ENCODE peak calls at places on chromosomes 1 and 21, in four cellular contexts. T is left ventricle myocardium inferior, L is left lung, V is AG04449. U is an unnamed sample.

GRCh38 chr1:44345187-44345775 is 9.8 kb downstream of the ERI3 start:
- DNase-seq in L (no peak), V (no peak), T (no peak), U (no peak)

GRCh38 chr1:50701706-50702317 is 258.3 kb downstream of the FAF1 start:
- DNase-seq in L (no peak), T (no peak), V (no peak), U (no peak)

GRCh38 chr1:176735201-176735600 is 272.2 kb downstream of the PAPPA2 start:
- DNase-seq in L (no peak), V (no peak), T (no peak), U (no peak)

GRCh38 chr21:28375708-28376385 is 616.8 kb downstream of the LTN1 start:
- DNase-seq in L (no peak), T (no peak), V (peak), U (no peak)

GRCh38 chr1:21344750-21345443 is 54.6 kb upstream of the ECE1 start:
- DNase-seq in L (peak), T (no peak), V (no peak), U (no peak)

GRCh38 chr1:226545806-226546596 is 2.6 kb upstream of the STUM start:
- DNase-seq in T (peak), V (no peak), L (no peak), U (no peak)

GRCh38 chr1:65109515-65109914 is 38.5 kb upstream of the AK4 start:
- DNase-seq in V (no peak), L (no peak), T (no peak), U (no peak)

GRCh38 chr1:3313579-3313955 is 140.9 kb upstream of the ARHGEF16 start:
- DNase-seq in L (peak), V (peak), T (peak), U (peak)

DNA sequence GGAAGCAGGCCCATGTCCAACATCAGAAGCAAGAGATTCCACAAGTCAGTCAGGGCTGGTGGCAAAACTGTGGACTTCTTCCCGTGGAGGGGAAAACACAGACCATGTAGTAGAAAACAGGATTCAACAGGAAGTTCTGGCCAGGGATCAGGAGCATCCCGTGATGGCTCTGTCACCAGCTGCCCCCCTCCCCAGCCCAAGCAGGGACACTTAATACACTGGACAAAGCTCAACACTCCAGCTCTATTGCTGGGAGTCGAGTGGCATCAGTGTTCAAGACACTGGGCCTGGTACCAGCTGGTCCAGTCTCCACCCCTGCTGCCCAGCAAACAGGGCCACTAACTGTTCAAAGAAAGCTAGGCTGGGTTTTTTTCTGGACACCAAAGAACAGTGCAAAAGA is 3.7 kb downstream of the SLC45A3 start:
- DNase-seq in V (no peak), T (no peak), L (no peak), U (no peak)
- TF ChIP-seq CTCF in V (no peak), T (no peak), L (no peak), U (no peak)

DNA sequence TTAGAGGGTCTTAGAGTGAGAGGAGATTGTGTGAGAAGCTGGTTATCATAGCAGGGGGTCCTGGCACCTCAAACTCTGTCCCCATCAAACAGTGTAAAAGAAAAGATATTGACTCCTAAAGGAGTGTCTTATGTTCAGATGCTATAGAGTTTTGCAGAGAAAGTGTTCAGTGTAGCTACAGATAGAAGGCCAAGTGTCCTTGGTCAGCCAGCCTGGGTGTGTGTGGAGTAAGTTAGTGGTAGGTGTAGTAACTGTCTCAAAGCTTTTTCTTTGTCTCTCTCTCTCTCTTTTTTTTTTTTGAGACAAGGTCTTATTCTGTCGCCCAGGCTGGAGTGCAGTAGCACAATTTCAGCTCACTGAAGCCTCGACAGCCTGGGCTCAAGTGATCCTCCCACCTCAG is 17.2 kb downstream of the CAMTA1 start:
- DNase-seq in V (no peak), L (no peak), T (no peak), U (no peak)
- H3K4me3 ChIP-seq in V (no peak), L (no peak), T (no peak), U (no peak)

DNA sequence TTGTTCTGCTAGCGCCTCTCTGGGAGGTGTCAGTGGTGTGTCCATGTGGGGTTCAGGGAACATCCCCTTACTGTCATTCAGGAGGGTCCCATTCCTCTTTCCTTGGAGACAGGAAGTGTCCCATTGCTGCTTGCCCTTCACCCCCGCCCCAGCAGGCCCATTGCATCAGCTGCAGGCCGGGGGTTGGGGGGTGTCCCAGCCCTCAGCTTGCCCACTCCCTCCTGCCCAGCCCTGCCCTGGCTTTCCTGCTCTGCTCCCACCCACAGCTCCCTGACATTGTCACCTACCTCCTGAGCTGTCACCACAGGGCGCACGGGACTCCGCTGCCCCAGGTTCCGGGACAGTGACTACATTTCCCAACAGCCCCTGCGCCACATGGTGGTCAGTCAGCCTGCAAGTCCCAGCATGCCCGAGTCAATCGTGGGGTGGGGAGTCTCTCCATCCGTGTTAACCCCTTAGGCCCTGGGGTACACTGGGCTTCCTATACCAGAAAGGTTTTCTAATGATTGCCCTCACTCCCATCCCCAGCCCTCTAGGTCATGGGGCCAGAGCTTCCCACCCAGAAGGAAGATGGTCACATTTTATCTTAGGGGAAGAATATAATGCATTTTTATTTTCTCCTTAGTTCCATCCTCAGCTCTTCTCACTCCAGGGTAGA is at the start of gene INPP5B:
- DNase-seq in L (peak), V (peak), T (peak), U (peak)
- TF ChIP-seq CTCF in L (no peak), V (no peak), T (peak), U (no peak)

DNA sequence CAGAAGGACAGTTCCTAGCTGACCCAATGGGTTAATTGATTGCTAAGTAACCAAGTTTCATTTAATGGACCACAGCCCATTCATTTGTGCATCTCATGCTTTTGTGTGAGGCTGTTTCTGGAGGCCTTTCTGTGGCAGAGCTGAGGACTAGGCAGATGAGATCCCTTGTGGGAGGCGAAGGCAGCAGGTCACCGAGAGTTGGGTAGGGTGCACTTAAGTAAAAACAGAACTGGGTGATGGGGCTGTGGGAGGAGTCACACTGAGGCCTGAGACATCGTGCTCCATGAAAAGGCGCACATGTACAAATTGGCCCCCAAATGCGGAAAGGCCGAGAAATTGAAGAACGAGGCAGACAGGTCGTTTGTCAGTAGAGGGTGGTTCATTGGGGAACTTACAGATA is 60.9 kb downstream of the S100B start:
- DNase-seq in V (no peak), T (no peak), L (no peak), U (no peak)
- H3K4me3 ChIP-seq in V (no peak), T (no peak), L (no peak), U (no peak)

DNA sequence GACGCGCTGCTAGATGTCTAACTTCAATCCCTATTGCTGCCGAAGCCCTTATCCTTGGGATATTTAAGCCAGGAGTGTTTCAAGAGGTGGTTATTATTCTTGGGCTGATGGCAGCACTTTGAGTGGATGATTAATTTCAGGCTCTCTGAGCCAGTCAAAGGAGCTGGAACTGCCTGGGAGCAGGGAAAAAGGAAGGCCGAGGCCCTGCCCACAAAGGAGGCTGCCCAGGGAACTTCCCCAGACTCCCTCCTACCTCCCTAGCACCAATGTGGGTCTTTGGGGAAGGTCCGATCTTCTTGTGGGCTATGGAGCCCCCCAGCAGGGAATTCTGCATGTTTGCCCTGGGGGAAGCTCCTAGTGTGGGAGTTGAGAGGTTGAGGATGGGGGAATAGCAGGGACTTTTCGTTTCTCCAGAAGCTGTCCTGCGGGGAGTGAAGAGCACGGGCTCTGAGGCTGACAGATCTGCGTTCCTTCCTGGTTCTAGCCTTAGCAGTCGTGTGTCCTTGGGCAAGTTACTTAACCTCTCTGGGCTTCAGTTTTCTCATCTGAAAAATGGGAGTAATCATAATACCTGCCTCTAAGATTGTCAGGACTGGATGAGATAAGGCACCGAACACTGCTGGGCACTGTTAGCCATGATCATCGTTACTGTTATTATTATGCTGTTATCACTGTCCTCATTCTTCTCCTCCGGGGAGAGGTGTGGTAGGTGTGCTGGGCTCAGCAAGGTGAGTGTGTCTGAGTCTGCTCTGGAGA is 6.3 kb downstream of the KCNQ4 start:
- DNase-seq in V (no peak), L (no peak), T (no peak), U (no peak)
- TF ChIP-seq CTCF in V (no peak), L (no peak), T (no peak), U (no peak)

DNA sequence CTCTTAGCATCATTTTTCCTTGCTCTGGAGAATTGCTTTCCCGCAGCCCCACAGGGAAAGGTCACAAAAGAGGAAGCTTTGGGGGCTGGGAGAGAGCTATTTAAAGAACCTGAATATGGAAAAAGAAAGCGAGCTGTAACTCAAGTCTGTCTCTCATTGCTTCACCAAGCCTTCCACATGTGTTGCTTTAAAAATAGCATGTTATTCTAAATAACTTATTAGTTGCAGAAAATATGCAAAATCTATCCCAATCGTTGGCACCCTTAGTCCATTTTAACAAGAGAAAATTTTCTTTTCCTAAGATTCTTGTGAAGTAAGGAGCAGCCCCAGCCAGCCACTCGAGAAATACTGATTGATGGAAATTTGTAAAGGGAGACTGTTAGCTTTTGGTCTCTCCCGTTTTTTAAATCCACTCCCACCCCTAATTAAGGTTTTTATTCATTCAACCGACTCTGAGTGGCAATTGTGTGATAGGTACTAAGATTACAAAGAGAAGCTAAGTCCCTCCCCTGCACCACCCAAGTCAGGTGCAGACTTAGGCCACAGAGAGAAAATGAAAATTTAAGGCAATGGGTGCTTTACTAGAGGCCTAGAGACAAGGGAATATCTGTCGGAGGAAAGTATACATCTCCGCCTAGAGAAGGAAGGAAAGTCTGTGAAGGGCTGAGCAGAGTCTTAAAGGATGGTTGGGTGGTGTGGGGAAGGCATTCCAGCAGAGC is 828 bp downstream of the CYP4X1 start:
- DNase-seq in T (no peak), L (no peak), V (no peak), U (no peak)
- H3K4me3 ChIP-seq in T (peak), L (peak), V (no peak), U (peak)

DNA sequence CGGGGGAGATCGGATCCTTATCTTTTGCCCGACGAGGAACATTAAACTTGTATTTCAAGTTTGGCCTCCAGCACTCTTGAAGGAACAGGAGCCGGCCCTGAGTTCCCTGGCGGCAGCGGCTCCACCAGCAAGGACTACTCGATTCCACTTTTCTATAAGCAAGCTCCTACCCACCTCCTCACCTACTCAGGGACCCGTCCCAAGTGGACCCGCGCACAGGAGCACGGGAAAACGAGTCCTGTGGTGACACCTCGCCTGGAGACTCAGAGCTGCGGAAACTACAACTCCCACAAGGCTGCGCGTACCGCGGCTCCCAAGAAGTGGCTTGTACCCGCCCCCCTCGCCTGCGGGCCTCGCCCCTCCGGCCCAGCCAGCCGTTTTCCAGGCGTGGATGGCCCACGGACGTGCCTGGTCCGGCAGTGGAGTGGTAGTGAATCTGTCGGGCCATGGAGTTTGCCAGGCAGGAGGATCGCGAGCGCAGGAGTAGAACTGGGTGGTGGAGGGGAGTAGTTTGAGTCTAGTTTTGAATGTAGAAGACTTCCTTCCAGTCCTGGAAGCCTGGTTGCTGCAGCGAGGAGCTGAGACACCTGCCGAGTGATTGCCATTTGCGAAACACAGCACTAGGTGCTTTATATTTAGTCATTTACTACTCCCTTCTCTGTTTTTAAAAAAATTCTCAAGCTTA is at the start of gene ACP6:
- DNase-seq in V (peak), T (peak), L (peak), U (peak)
- TF ChIP-seq CTCF in V (no peak), T (no peak), L (no peak), U (no peak)

GRCh38 chr1:198929961-198930599 is 291.2 kb downstream of the PTPRC start:
- DNase-seq in L (no peak), V (no peak), T (no peak), U (no peak)
- H3K4me3 ChIP-seq in L (peak), V (peak), T (peak), U (peak)

U was measured in retinal pigment epithelial cell.